ENCODE peak calls at places on chromosome X, in eight cellular contexts. H is glomerular endothelial cell; I is activated CD8-positive, alpha-beta memory T cell treated with anti-CD3 and anti-CD28 coated beads, Interleukin-2, amount 10 ng/mL, durations not matched to agents 7 days and 5 days; M is mesenteric fat pad; P is H1; U is H4; L is NCI-H1105 treated with DMSO at 0.1 percent for 48 hours; B is glutamatergic neuron. D is an unnamed sample.

GRCh38 chrX:102958794-102959193 is 21.7 kb downstream of the RAB40AL start:
- DNase-seq in H (no peak), I (no peak), M (no peak), P (no peak), U (peak), L (peak), B (no peak), D (no peak)

GRCh38 chrX:39477438-39478120 is 620.2 kb downstream of the BCOR start:
- DNase-seq in H (no peak), I (peak), M (no peak), P (peak), U (peak), L (no peak), B (peak), D (peak)

GRCh38 chrX:35699642-35700041 is 98.5 kb upstream of the MAGEB16 start:
- DNase-seq in H (no peak), I (no peak), M (no peak), P (no peak), U (no peak), L (no peak), B (no peak), D (no peak)

GRCh38 chrX:47501226-47502071 is 18.4 kb upstream of the ZNF41 start:
- DNase-seq in H (no peak), I (no peak), M (no peak), P (no peak), U (peak), L (no peak), B (no peak), D (no peak)

GRCh38 chrX:79975605-79976004 is 38.9 kb upstream of the TBX22 start:
- DNase-seq in H (no peak), I (no peak), M (no peak), P (no peak), U (no peak), L (no peak), B (no peak), D (no peak)

GRCh38 chrX:100625985-100626491 is 10.6 kb downstream of the TSPAN6 start:
- DNase-seq in H (no peak), I (peak), M (no peak), P (no peak), U (no peak), L (no peak), B (no peak), D (no peak)

GRCh38 chrX:6225307-6226052 is 3.2 kb downstream of the NLGN4X start:
- DNase-seq in H (no peak), I (no peak), M (no peak), P (no peak), U (no peak), L (peak), B (no peak), D (no peak)

GRCh38 chrX:118205996-118206395 is 89.4 kb upstream of the KLHL13 start:
- DNase-seq in H (no peak), I (no peak), M (no peak), P (no peak), U (no peak), L (no peak), B (no peak), D (no peak)

D was measured in foreskin melanocyte.